ENCODE peak calls at places on chromosomes 3 and 15, in nine cellular contexts. R, O, I, G, Z, Q, S, H and X are unnamed samples.
A peak's percentile ranks its signal among the peaks of the same experiment; 100 is the strongest.

GRCh38 chr15:74307827-74308642 is 59.4 kb downstream of the CYP11A1 start:
- DNase-seq in S (peak; percentile 84), Q (no peak), R (peak; percentile 74), G (peak; percentile 64), I (no peak), H (no peak), O (peak; percentile 84), Z (peak; percentile 83), X (no peak)

GRCh38 chr3:10149222-10149621 is 7.6 kb downstream of the VHL start:
- DNase-seq in S (no peak), I (no peak), G (no peak), Z (no peak), O (no peak), R (no peak), Q (no peak), H (no peak), X (peak; percentile 57)

GRCh38 chr3:146594843-146595482 is 10.2 kb downstream of the PLSCR5 start:
- DNase-seq in O (no peak), Q (no peak), Z (peak; percentile 65), H (no peak), R (no peak), I (no peak), G (peak; percentile 16), S (no peak), X (no peak)

GRCh38 chr3:160616721-160617120 is 51.4 kb upstream of the KPNA4 start:
- DNase-seq in R (no peak), H (no peak), G (peak; percentile 52), S (no peak), O (peak; percentile 24), Z (peak; percentile 68), I (peak; percentile 48), Q (no peak), X (no peak)

GRCh38 chr15:84402856-84403608 is 167.5 kb downstream of the GOLGA6L4 start:
- DNase-seq in Z (no peak), S (no peak), G (no peak), O (no peak), I (no peak), H (peak; percentile 48), R (peak; percentile 27), Q (peak; percentile 43), X (no peak)

GRCh38 chr15:90465930-90466567 is 63.7 kb upstream of the CRTC3 start:
- DNase-seq in Q (no peak), O (no peak), S (no peak), I (no peak), Z (peak; percentile 63), G (peak; percentile 45), H (no peak), R (no peak), X (no peak)

GRCh38 chr3:90007786-90008499 is 900.5 kb downstream of the EPHA3 start:
- DNase-seq in H (no peak), S (no peak), O (no peak), Q (no peak), G (no peak), R (no peak), I (peak; percentile 78), Z (peak; percentile 79), X (no peak)

GRCh38 chr3:124965413-124965812 is 30.9 kb upstream of the MUC13 start:
- DNase-seq in H (no peak), G (no peak), R (no peak), O (no peak), S (no peak), Z (no peak), Q (no peak), I (no peak), X (no peak)

GRCh38 chr3:52609316-52609815 is 73.0 kb downstream of the UQCC5 start:
- DNase-seq in H (no peak), S (no peak), Q (no peak), O (no peak), R (no peak), I (no peak), G (no peak), Z (no peak), X (no peak)

GRCh38 chr3:109707642-109708041 is 370.3 kb upstream of the DPPA4 start:
- DNase-seq in Q (no peak), G (no peak), R (no peak), S (no peak), I (no peak), Z (no peak), H (no peak), O (no peak), X (no peak)

GRCh38 chr3:190013943-190014924 is 106.5 kb downstream of the P3H2 start:
- DNase-seq in R (no peak), H (no peak), Z (no peak), Q (no peak), S (no peak), O (peak; percentile 34), I (no peak), G (no peak), X (no peak)

GRCh38 chr3:13497386-13497785 is 17.3 kb downstream of the HDAC11 start:
- DNase-seq in I (no peak), Z (no peak), Q (no peak), H (no peak), O (no peak), R (no peak), G (peak; percentile 76), S (no peak), X (no peak)

GRCh38 chr3:124860599-124860998 is 26.6 kb downstream of the ITGB5 start:
- DNase-seq in I (peak; percentile 95), R (no peak), O (peak; percentile 78), G (peak; percentile 99), Q (no peak), S (no peak), H (no peak), Z (peak; percentile 96), X (no peak)

GRCh38 chr3:182919866-182920357 is 60.4 kb downstream of the DCUN1D1 start:
- DNase-seq in S (no peak), Z (no peak), O (no peak), R (no peak), I (no peak), H (no peak), Q (no peak), G (no peak), X (no peak)

GRCh38 chr3:182925944-182926337 is 54.4 kb downstream of the DCUN1D1 start:
- DNase-seq in S (no peak), O (no peak), Z (no peak), R (no peak), H (no peak), G (no peak), I (no peak), Q (no peak), X (no peak)

GRCh38 chr3:182920515-182921084 is 59.7 kb downstream of the DCUN1D1 start:
- DNase-seq in Q (no peak), S (no peak), G (no peak), R (peak; percentile 54), I (no peak), O (no peak), Z (no peak), H (no peak), X (no peak)

GRCh38 chr3:182921665-182922355 is 58.5 kb downstream of the DCUN1D1 start:
- DNase-seq in Q (no peak), O (no peak), R (no peak), H (no peak), I (peak; percentile 12), G (peak; percentile 69), S (no peak), Z (peak; percentile 59), X (no peak)

DNA sequence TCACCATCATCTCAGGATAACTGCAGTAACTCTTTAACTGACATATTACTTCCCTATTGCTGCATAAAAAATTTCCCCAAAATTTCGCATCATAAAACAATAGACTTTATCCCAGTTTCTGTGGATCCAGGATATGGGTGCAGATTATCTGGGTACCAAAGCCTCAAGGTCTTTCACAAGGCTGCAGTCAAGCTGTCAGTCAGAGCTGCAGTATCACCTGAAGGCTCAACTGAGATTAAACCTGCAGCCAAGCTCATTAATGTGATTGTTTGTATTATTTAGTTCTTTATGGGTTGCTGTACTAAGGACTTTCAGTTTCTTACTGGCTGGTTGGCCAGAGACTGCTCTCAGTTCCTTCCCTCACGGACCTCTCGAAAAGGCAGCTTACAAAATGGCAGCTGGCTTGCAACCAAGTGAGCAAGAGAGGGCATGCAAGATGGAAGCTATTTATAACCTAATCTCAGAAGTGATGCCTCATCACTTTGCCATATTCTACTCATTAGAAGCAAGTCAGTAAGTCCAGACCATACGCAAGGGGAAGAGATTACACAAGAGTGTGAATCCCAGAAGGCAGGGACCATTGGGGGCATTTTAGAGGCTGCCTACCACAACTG is 54.9 kb downstream of the DCUN1D1 start:
- DNase-seq in S (peak; percentile 56), Q (no peak), I (peak; percentile 76), H (no peak), G (peak; percentile 89), Z (peak; percentile 33), O (peak; percentile 28), R (no peak), X (no peak)
- TF ChIP-seq CTCF in S (no peak), Q (no peak), I (no peak), H (no peak), G (no peak), Z (no peak), O (no peak), R (no peak), X (no peak)

GRCh38 chr15:30990036-30990435 is 1.4 kb downstream of the MTMR10 start:
- DNase-seq in H (no peak), S (no peak), G (no peak), O (peak; percentile 14), I (no peak), Z (no peak), R (no peak), Q (no peak), X (no peak)
- TF ChIP-seq CTCF in H (no peak), S (no peak), G (peak; percentile 2), O (no peak), I (no peak), Z (peak; percentile 14), R (no peak), Q (peak; percentile 36), X (no peak)

GRCh38 chr3:72664576-72664975 is 183.7 kb downstream of the SHQ1 start:
- DNase-seq in Q (no peak), R (no peak), I (peak; percentile 18), Z (peak; percentile 50), H (no peak), O (no peak), G (peak; percentile 73), S (no peak), X (no peak)
- TF ChIP-seq CTCF in Q (no peak), R (no peak), I (no peak), Z (no peak), H (no peak), O (no peak), G (no peak), S (no peak), X (no peak)

GRCh38 chr3:139564290-139564861 is 24.8 kb upstream of the RBP1 start:
- DNase-seq in G (no peak), O (no peak), H (no peak), Q (no peak), R (no peak), I (no peak), Z (peak; percentile 62), S (no peak), X (no peak)
- TF ChIP-seq CTCF in G (no peak), O (peak; percentile 23), H (no peak), Q (peak; percentile 18), R (peak; percentile 77), I (no peak), Z (peak; percentile 82), S (peak; percentile 42), X (no peak)

DNA sequence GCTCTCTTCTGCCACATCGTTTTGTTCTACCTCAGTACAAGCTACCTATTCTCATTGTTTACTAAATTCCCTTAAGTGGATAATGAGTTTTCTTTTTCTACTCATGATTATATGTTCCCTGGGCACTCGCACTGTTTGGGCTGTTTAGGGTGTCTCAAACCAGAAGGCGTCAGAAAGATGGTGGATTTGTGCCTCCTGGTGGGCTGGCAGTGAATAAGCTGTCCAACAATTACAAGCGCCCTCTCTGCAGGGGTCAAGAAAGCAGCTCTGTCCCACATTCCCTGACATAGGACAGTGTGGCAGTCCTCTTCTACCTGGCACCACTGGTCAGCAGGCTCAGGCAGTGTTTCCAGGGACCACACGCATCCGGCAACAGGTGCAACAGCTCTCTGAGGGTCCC is 173.4 kb upstream of the PPP2R3A start:
- DNase-seq in O (no peak), S (no peak), I (no peak), Q (no peak), R (no peak), Z (no peak), H (no peak), G (no peak), X (no peak)
- TF ChIP-seq CTCF in O (no peak), S (peak; percentile 12), I (no peak), Q (no peak), R (peak; percentile 57), Z (no peak), H (no peak), G (no peak), X (no peak)